ENCODE peak calls at places on chromosomes 12 and 14, in seven cellular contexts. V is natural killer cell treated with Interleukin-12 subunit alpha and Interleukin-12 subunit beta and Interleukin-15 and Interleukin-18, amount 100 ng/mL, for 72 hours; H is PC-3; P is effector memory CD8-positive, alpha-beta T cell; E is left lobe of liver; U is fibroblast of mammary gland; B is mucosa of gallbladder. O is an unnamed sample.

GRCh38 chr14:101604935-101605767 is 43.9 kb downstream of the DIO3 start:
- DNase-seq in V (no peak), B (no peak), U (no peak), H (no peak), E (peak), P (no peak), O (no peak)

GRCh38 chr12:52442600-52443061 is 8.5 kb upstream of the KRT75 start:
- DNase-seq in E (no peak), B (peak), V (no peak), P (no peak), U (peak), H (peak), O (peak)

GRCh38 chr12:58140395-58140794 is 199.0 kb downstream of the ATP23 start:
- DNase-seq in E (no peak), H (no peak), P (no peak), V (no peak), B (no peak), U (no peak), O (no peak)

GRCh38 chr12:83042441-83043215 is 355.9 kb downstream of the TMTC2 start:
- DNase-seq in B (no peak), U (no peak), V (no peak), H (no peak), P (no peak), E (no peak), O (no peak)

GRCh38 chr14:51323492-51323891 is 83.4 kb downstream of the TMX1 start:
- DNase-seq in P (no peak), V (no peak), E (no peak), B (no peak), U (no peak), H (no peak), O (no peak)

GRCh38 chr14:101476931-101477553 is 84.3 kb upstream of the DIO3 start:
- DNase-seq in E (peak), V (no peak), U (no peak), H (peak), P (no peak), B (peak), O (peak)

GRCh38 chr12:62737201-62737600 is 197.7 kb downstream of the PPM1H start:
- DNase-seq in E (no peak), P (no peak), H (no peak), B (no peak), U (no peak), V (no peak), O (no peak)

GRCh38 chr14:103110681-103111296 is 12.5 kb upstream of the TNFAIP2 start:
- DNase-seq in E (no peak), B (no peak), P (no peak), H (no peak), V (no peak), U (no peak), O (no peak)

GRCh38 chr12:47729233-47729632 is 3.9 kb upstream of the ENDOU start:
- DNase-seq in H (peak), E (no peak), U (peak), B (no peak), V (no peak), P (no peak), O (no peak)

GRCh38 chr14:24072436-24072835 is 1.1 kb downstream of the CPNE6 start:
- DNase-seq in B (peak), P (no peak), U (no peak), E (peak), V (no peak), H (no peak), O (no peak)

GRCh38 chr14:21023817-21024667 is 819 bp downstream of the NDRG2 start:
- DNase-seq in V (no peak), P (no peak), U (no peak), E (peak), H (no peak), B (no peak), O (no peak)

GRCh38 chr14:81400852-81401251 is 728 bp upstream of the STON2 start:
- DNase-seq in V (no peak), H (peak), B (peak), E (no peak), U (peak), P (no peak), O (no peak)

GRCh38 chr14:52299692-52300278 is 14.3 kb upstream of the PTGER2 start:
- DNase-seq in B (no peak), H (peak), U (peak), E (no peak), V (no peak), P (no peak), O (no peak)

GRCh38 chr14:51661504-51661903 is 9.8 kb downstream of the FRMD6 start:
- DNase-seq in U (peak), V (no peak), H (no peak), P (no peak), E (no peak), B (no peak), O (no peak)

GRCh38 chr14:92926180-92926845 is 3.4 kb downstream of the CHGA start:
- DNase-seq in U (no peak), P (no peak), E (no peak), H (no peak), B (no peak), V (no peak), O (no peak)

GRCh38 chr14:39342768-39343167 is 89.5 kb downstream of the FBXO33 start:
- DNase-seq in V (no peak), B (no peak), P (no peak), U (no peak), E (no peak), H (no peak), O (no peak)

GRCh38 chr14:70018246-70018645 is 139.0 kb downstream of the SMOC1 start:
- DNase-seq in P (no peak), V (no peak), B (no peak), E (no peak), U (no peak), H (no peak), O (no peak)

GRCh38 chr12:75345531-75345930 is 11.1 kb downstream of the GLIPR1L1 start:
- DNase-seq in H (peak), V (no peak), U (peak), P (no peak), B (no peak), E (no peak), O (no peak)

GRCh38 chr14:24605435-24606190 is 3.9 kb downstream of the GZMH start:
- DNase-seq in E (no peak), V (peak), H (peak), P (peak), B (peak), U (peak), O (peak)

GRCh38 chr14:23430733-23431105 is 4.7 kb downstream of the MYH7 start:
- DNase-seq in U (peak), H (no peak), E (no peak), V (peak), P (no peak), B (no peak), O (no peak)

GRCh38 chr12:86550222-86551145 is 294.3 kb upstream of the MGAT4C start:
- DNase-seq in U (no peak), P (no peak), H (no peak), B (no peak), E (no peak), V (no peak), O (no peak)

GRCh38 chr14:68255697-68256178 is 436.2 kb downstream of the RAD51B start:
- DNase-seq in E (no peak), P (no peak), H (peak), V (no peak), B (no peak), U (peak), O (no peak)

GRCh38 chr14:102430212-102430908 is 67.6 kb downstream of the TECPR2 start:
- DNase-seq in B (no peak), P (no peak), E (no peak), U (no peak), H (no peak), V (no peak), O (no peak)

GRCh38 chr12:68975811-68976210 is 42.8 kb upstream of the CPM start:
- DNase-seq in U (no peak), V (no peak), P (no peak), H (no peak), B (no peak), E (no peak), O (no peak)

GRCh38 chr12:4518106-4518728 is 20.5 kb upstream of the RAD51AP1 start:
- DNase-seq in V (no peak), E (no peak), U (peak), B (no peak), H (peak), P (no peak), O (no peak)

GRCh38 chr12:98440165-98440581 is 75.2 kb upstream of the TMPO start:
- DNase-seq in U (peak), E (no peak), H (peak), B (peak), V (no peak), P (no peak), O (no peak)

GRCh38 chr12:63792333-63792732 is 12.6 kb downstream of the RXYLT1 start:
- DNase-seq in B (no peak), U (no peak), E (no peak), V (no peak), P (no peak), H (no peak), O (no peak)

GRCh38 chr12:19575307-19576243 is 136.3 kb downstream of the AEBP2 start:
- DNase-seq in H (peak), V (no peak), P (no peak), B (peak), E (no peak), U (peak), O (no peak)

GRCh38 chr14:42469637-42470426 is 863.2 kb downstream of the LRFN5 start:
- DNase-seq in E (no peak), H (peak), B (no peak), V (no peak), P (no peak), U (peak), O (no peak)

GRCh38 chr12:13000935-13001724 is 1.1 kb upstream of the HEBP1 start:
- DNase-seq in V (peak), B (peak), E (peak), H (peak), U (peak), P (peak), O (peak)

GRCh38 chr14:21202463-21203358 is 46.8 kb upstream of the OR5AU1 start:
- DNase-seq in H (no peak), P (no peak), E (no peak), U (no peak), B (no peak), V (no peak), O (no peak)

GRCh38 chr12:124939428-124940142 is 25.1 kb upstream of the UBC start:
- DNase-seq in U (peak), B (peak), E (peak), P (peak), H (peak), V (peak), O (peak)

GRCh38 chr14:34129927-34130552 is 179.2 kb upstream of the EGLN3 start:
- DNase-seq in P (no peak), E (no peak), V (no peak), B (no peak), U (no peak), H (no peak), O (no peak)

GRCh38 chr14:87522575-87522974 is 470.4 kb downstream of the GALC start:
- DNase-seq in U (no peak), H (no peak), P (no peak), E (no peak), V (no peak), B (no peak), O (peak)

GRCh38 chr12:48473061-48473460 is 702 bp downstream of the ANP32D start:
- DNase-seq in V (no peak), E (no peak), U (no peak), B (no peak), H (no peak), P (no peak), O (no peak)

GRCh38 chr12:85466906-85467305 is 186.9 kb downstream of the ALX1 start:
- DNase-seq in B (no peak), U (peak), P (no peak), E (no peak), V (no peak), H (peak), O (no peak)

GRCh38 chr14:60508707-60509437 is at the start of gene SIX6:
- DNase-seq in P (no peak), H (no peak), E (no peak), B (no peak), V (no peak), U (no peak), O (peak)

GRCh38 chr14:28142400-28143015 is 624.1 kb upstream of the FOXG1 start:
- DNase-seq in H (peak), V (no peak), U (peak), E (no peak), P (no peak), B (no peak), O (no peak)

O was measured in H1.